ENCODE peak calls at places on chromosomes 4 and X, in four cellular contexts. A is Peyer's patch, R is brain microvascular endothelial cell, E is stomach. T is an unnamed sample.

GRCh38 chrX:12567857-12568256 is 223.4 kb upstream of the PRPS2 start:
- DNase-seq in A (no peak), R (peak), E (no peak), T (no peak)

GRCh38 chr4:108651068-108651794 is 832 bp downstream of the OSTC start:
- DNase-seq in R (peak), A (no peak), E (no peak), T (no peak)

GRCh38 chr4:57265831-57266582 is 155.8 kb upstream of the IGFBP7 start:
- DNase-seq in R (no peak), E (no peak), A (no peak), T (peak)

GRCh38 chr4:131348258-131348657 is 1800.8 kb upstream of the PCDH10 start:
- DNase-seq in R (no peak), E (no peak), A (no peak), T (no peak)

GRCh38 chrX:103464774-103465117 is 54.5 kb downstream of the RAB40A start:
- DNase-seq in R (peak), E (peak), A (peak), T (peak)

GRCh38 chr4:178823673-178824072 is 1381.4 kb upstream of the AGA start:
- DNase-seq in A (no peak), E (no peak), R (no peak), T (no peak)

GRCh38 chr4:71258323-71258722 is 80.5 kb upstream of the SLC4A4 start:
- DNase-seq in E (no peak), A (no peak), R (no peak), T (no peak)

GRCh38 chr4:77190053-77190452 is 33.0 kb downstream of the CCNG2 start:
- DNase-seq in A (no peak), R (peak), E (no peak), T (no peak)

GRCh38 chr4:30437316-30437715 is 282.9 kb upstream of the PCDH7 start:
- DNase-seq in R (no peak), E (no peak), A (no peak), T (no peak)

GRCh38 chrX:18873189-18873791 is 110.6 kb downstream of the PHKA2 start:
- DNase-seq in E (no peak), R (peak), A (no peak), T (no peak)

GRCh38 chrX:25442501-25442900 is 426.7 kb upstream of the ARX start:
- DNase-seq in A (no peak), E (no peak), R (no peak), T (no peak)

GRCh38 chrX:119870626-119871131 is 854 bp downstream of the RNF113A start:
- DNase-seq in A (no peak), E (no peak), R (peak), T (peak)

DNA sequence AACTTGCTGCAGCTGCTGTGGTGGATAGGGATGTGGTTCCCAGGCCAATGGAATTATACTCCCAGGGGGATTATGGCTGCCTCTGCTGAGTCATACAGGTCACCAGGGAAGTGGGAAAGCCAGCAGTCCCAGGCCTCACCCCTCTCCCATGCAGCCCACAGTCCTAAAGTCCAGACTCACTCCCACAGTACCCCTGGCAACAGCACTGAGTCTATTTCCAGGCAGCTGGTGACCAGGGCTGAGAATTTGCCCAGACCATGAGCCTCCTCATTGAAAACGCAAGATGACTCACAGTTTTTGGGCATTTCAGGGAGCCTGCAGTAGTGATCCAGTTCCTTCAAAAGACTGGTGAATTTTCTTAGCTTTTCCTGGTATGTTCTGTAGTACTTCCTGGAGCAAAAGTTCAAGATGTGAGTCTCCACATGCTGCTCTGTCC is 137.6 kb downstream of the NPNT start:
- DNase-seq in A (no peak), E (no peak), R (peak), T (no peak)
- H3K4me3 ChIP-seq in A (no peak), E (no peak), R (no peak), T (no peak)

DNA sequence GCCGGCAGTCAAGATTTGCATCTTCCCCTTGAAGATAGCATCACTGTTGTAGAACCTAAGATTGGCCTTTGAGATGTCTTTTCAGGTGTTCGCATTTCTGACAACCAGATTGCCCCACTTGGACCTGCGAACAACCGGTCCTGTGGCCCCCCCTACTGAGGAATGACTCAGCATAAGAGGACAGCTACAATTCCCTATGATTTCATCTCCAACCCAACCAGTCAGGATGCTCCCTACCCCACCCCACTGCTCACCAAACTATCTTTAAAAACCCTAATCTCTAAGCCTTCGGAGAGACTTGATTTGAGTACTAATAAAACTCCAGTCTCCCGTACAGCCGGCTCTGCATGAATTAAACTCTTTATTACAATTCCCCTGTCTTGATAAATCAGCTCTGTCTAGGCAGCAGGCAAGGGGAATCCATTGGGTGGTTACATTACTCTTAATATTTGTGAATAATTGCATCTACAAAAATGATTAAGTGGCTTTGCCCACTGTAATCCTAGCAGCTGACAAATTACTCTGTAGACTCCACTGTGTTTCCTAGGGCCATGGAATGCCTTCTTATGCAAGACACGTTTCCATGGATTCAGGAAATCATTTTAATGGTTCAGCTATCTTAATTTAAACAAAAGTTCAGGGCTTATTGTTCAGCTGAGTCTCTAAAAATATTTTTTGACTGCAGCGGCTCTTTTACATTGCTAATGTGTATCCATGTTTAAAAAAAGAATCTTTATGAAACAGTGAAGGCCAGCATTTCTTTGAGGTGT is 95.3 kb downstream of the GPR143 start:
- DNase-seq in E (no peak), R (no peak), A (no peak), T (no peak)
- TF ChIP-seq CTCF in E (no peak), R (no peak), A (no peak), T (no peak)

DNA sequence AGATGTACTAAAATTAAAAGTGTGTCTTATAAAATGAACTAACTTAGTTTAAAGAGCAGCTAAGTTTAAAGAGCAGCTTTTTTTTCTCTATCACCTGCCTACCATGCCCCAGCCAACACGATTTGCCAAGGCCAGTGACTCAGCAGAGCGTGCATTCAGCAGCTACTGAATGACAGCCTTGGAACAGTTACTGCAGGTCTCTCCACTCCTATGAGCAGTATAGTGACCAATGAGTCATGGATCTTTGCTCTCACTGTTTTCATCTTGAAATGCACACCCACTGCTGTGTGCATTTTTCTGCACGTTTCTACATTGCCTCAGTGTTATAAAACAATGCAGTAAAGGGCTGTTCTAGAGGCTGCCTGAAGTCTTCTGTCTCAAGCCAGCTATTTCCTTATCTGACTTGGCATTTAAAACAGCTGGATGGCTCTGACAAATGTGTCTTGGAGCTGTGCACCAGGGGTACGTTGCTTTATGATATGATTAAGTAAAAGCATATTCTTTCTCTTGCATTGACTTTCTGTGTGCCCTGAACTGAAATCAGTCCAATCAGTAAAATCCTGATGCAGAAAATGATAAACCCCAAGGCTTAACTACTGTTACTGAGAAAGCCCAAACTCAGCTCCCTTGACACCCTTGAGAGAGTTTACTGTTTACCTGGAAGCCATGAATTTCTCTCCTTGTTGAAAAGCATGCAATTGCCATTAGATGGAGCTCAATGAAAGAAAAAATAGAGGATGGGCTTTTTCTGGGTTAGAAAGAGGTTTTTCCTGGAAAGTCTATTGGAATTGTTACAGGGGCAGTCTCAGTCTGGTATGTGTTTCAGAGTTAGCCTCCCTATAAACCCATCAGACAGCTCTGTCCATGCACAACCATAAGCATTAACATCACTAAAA is 66.2 kb upstream of the C4orf54 start:
- DNase-seq in R (peak), A (peak), E (peak), T (peak)
- H3K4me3 ChIP-seq in R (no peak), A (no peak), E (no peak), T (no peak)

DNA sequence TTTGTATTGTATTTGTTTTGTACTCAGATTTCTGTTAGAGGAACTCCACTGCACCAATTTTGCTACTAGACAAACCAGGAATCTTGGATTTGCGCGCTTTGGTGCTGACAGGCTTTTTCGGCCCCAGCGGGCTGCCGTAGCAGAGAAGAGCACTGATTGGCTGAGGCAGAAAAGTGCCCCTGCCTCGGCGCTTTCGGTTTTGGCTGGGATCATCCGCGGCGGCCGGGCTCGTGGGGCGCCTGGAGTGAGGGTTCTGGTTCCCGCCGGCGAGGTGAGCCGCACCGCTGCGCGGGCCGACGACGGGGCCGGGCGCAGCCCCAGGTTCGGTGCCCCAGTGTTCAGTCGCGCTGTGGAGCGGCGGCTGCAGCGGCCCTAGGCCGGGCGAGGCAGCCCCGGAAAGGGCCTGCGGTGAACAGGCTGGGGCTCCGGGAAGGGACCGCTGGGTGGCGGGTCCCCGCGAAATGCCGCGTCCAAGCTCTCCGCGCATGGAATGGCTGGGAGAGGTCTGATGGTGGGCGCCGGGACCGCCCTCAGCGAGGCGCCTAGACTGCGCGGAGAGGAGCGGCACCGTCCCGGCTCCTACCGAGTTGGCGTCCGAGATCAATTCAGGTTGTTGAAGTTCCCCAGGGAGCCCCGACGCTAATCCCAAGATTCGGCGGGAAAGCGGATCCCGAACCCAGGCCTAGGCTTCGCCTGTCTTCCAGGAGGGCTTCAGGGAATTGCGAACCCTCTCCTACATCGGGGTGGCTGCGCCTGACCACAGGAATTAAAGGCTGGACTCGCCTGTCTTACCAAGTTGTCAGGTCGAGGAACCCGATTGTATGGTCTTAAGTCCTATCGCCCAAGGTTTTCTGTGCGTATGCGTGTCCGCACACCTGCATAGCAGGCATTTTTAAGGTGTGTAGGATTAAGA is at the start of gene LSM6:
- DNase-seq in E (peak), R (peak), A (peak), T (peak)
- TF ChIP-seq CTCF in E (peak), R (peak), A (no peak), T (peak)

GRCh38 chr4:117529401-117529800 is 444.0 kb upstream of the TRAM1L1 start:
- DNase-seq in A (no peak), E (no peak), R (no peak), T (no peak)
- H3K4me3 ChIP-seq in A (no peak), E (no peak), R (no peak), T (no peak)

DNA sequence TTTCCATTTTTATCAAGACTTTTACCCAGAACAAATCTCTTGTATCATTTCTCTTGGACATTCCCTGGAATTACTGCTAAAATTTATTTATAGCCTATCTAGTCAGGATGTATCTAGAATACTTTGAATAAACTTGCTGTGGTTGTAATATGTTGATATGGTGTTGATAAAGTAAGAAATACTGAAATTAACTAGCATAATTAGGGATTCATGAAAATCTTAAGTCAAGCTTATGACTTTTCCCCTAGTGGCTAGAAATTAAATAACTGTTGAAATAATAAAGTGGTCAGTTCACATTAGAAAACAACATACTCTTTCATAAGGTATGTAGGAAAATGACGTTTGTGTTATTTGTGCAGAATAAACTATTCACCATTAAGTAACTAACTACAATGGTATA is 73.1 kb upstream of the ANKRD50 start:
- DNase-seq in E (no peak), A (no peak), R (no peak), T (no peak)
- TF ChIP-seq CTCF in E (no peak), A (no peak), R (peak), T (no peak)

GRCh38 chr4:121819216-121819980 is 4.3 kb downstream of the CCNA2 start:
- DNase-seq in R (no peak), A (no peak), E (no peak), T (no peak)

GRCh38 chr4:121824171-121824527 is 466 bp upstream of the CCNA2 start:
- DNase-seq in R (no peak), A (no peak), E (no peak), T (no peak)

GRCh38 chr4:121823505-121824170 is at the start of gene CCNA2:
- DNase-seq in R (peak), E (peak), A (peak), T (peak)

GRCh38 chr4:121822796-121823504 is 733 bp downstream of the CCNA2 start:
- DNase-seq in A (no peak), E (peak), R (peak), T (peak)

DNA sequence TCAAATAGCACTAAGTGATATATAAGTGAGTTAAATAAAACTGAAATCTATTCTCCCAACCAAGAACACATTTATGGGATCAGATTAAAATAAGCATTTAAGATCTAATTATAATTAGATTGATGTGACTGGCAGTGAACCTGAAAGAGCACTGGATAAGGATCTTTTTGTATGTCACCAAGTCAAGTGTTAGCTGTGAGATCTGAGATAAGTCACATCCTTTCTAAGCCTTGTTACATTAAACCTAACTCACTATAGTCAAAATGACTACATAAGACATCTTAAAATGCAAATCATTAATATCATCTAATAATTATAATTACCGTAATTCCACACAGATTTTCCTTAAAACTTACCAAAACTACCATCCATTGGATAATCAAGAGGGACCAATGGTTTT is 1.6 kb downstream of the CCNA2 start:
- DNase-seq in E (no peak), A (no peak), R (no peak), T (no peak)
- H3K4me3 ChIP-seq in E (no peak), A (no peak), R (peak), T (no peak)

T was measured in thyroid gland.